ENCODE peak calls at places on chromosomes 3 and 15, in eight cellular contexts. T, Z, V, Q, R, S, L and E are unnamed samples.

GRCh38 chr15:47717036-47717611 is at the start of gene SEMA6D:
- DNase-seq in S (no peak), V (no peak), R (peak), Z (no peak), L (peak), T (no peak), Q (no peak), E (peak)

GRCh38 chr15:39685999-39686613 is 96.5 kb downstream of the FSIP1 start:
- DNase-seq in Z (no peak), S (peak), V (no peak), T (peak), Q (peak), L (peak), R (peak), E (peak)

GRCh38 chr3:13470894-13471574 is 9.1 kb upstream of the HDAC11 start:
- DNase-seq in Q (no peak), L (no peak), T (no peak), R (peak), S (no peak), V (no peak), Z (no peak), E (no peak)

GRCh38 chr3:48267782-48268181 is 26.9 kb downstream of the ZNF589 start:
- DNase-seq in V (no peak), Q (no peak), Z (no peak), R (no peak), T (no peak), L (no peak), S (no peak), E (no peak)

GRCh38 chr3:155891341-155891740 is 20.9 kb downstream of the GMPS start:
- DNase-seq in L (no peak), T (no peak), S (no peak), V (no peak), R (no peak), Q (no peak), Z (no peak), E (no peak)

GRCh38 chr3:160370987-160371857 is 27.8 kb downstream of the IFT80 start:
- DNase-seq in T (no peak), V (no peak), R (no peak), Z (no peak), Q (no peak), S (no peak), L (peak), E (no peak)

GRCh38 chr15:85878866-85879265 is 84.1 kb upstream of the KLHL25 start:
- DNase-seq in S (no peak), Z (no peak), L (no peak), V (no peak), T (no peak), Q (no peak), R (no peak), E (no peak)

GRCh38 chr3:124451655-124452317 is 278.5 kb upstream of the UMPS start:
- DNase-seq in R (no peak), S (no peak), T (no peak), Z (no peak), L (no peak), Q (no peak), V (no peak), E (no peak)

GRCh38 chr3:117105650-117106049 is 396.1 kb downstream of the TUSC7 start:
- DNase-seq in T (no peak), S (no peak), L (no peak), R (no peak), Z (no peak), V (no peak), Q (no peak), E (no peak)

GRCh38 chr3:112604536-112604935 is 36.4 kb downstream of the CCDC80 start:
- DNase-seq in Q (peak), Z (no peak), T (no peak), S (no peak), L (no peak), V (no peak), R (no peak), E (no peak)

GRCh38 chr15:83709246-83709645 is 55.3 kb downstream of the ADAMTSL3 start:
- DNase-seq in Q (no peak), T (no peak), Z (no peak), V (no peak), L (no peak), S (no peak), R (no peak), E (no peak)

GRCh38 chr3:142646020-142646783 is 50.0 kb downstream of the PLS1 start:
- DNase-seq in Z (no peak), L (no peak), Q (no peak), R (no peak), T (no peak), V (no peak), S (no peak), E (no peak)

GRCh38 chr3:159732172-159733111 is 256.2 kb upstream of the IL12A start:
- DNase-seq in Z (no peak), T (no peak), V (no peak), Q (no peak), S (no peak), L (peak), R (no peak), E (peak)

GRCh38 chr15:64749999-64750657 is 25.3 kb downstream of the RBPMS2 start:
- DNase-seq in T (no peak), S (no peak), Z (no peak), L (peak), V (no peak), Q (no peak), R (no peak), E (peak)

GRCh38 chr3:185979721-185980121 is 41.9 kb upstream of the TRA2B start:
- DNase-seq in T (no peak), R (no peak), Q (no peak), Z (no peak), S (no peak), L (no peak), V (no peak), E (no peak)

GRCh38 chr3:124063168-124063909 is 71.4 kb upstream of the ROPN1 start:
- DNase-seq in L (peak), V (no peak), S (no peak), R (no peak), T (no peak), Q (no peak), Z (no peak), E (no peak)

GRCh38 chr3:30819067-30819798 is 75.2 kb downstream of the GADL1 start:
- DNase-seq in R (no peak), Q (no peak), Z (no peak), S (no peak), T (no peak), L (no peak), V (no peak), E (no peak)

GRCh38 chr3:194976049-194976451 is 290.4 kb downstream of the FAM43A start:
- DNase-seq in L (no peak), V (no peak), T (no peak), Q (no peak), R (peak), Z (no peak), S (no peak), E (no peak)

GRCh38 chr3:103085465-103085864 is 650.6 kb downstream of the ZPLD1 start:
- DNase-seq in T (no peak), Q (no peak), Z (no peak), R (no peak), V (no peak), S (no peak), L (no peak), E (no peak)